ENCODE peak calls at places on chromosomes 12 and 14, in eight cellular contexts. One of them, this sample, is unnamed. For H3K9me3 and H3K4me1, the result is how much of the 10 kb centered on the place peaks cover.

GRCh38 chr14:77892381-77892871 is 92.5 kb downstream of the ADCK1 start:
- DNase-seq in psoas muscle: no peak
- DNase-seq in HepG2: no peak
- DNase-seq in GM23248: peak
- DNase-seq in CD8-positive, alpha-beta T cell: no peak
- DNase-seq in tibial artery: no peak
- DNase-seq in PC-3: peak
- DNase-seq in uterus: no peak
- DNase-seq in this sample: no peak

GRCh38 chr14:21367582-21368144 is 16.2 kb downstream of the SUPT16H start:
- DNase-seq in psoas muscle: no peak
- DNase-seq in HepG2: no peak
- DNase-seq in GM23248: no peak
- DNase-seq in CD8-positive, alpha-beta T cell: no peak
- DNase-seq in tibial artery: no peak
- DNase-seq in PC-3: no peak
- DNase-seq in uterus: no peak
- DNase-seq in this sample: no peak

GRCh38 chr12:71662861-71663560 is 637 bp downstream of the ZFC3H1 start:
- DNase-seq in psoas muscle: peak
- DNase-seq in HepG2: peak
- DNase-seq in GM23248: peak
- DNase-seq in CD8-positive, alpha-beta T cell: peak
- DNase-seq in tibial artery: peak
- DNase-seq in PC-3: peak
- DNase-seq in uterus: peak
- DNase-seq in this sample: no peak

GRCh38 chr14:75132374-75133086 is 5.7 kb upstream of the NEK9 start:
- DNase-seq in psoas muscle: no peak
- DNase-seq in HepG2: peak
- DNase-seq in GM23248: peak
- DNase-seq in CD8-positive, alpha-beta T cell: peak
- DNase-seq in tibial artery: no peak
- DNase-seq in PC-3: peak
- DNase-seq in uterus: peak
- DNase-seq in this sample: no peak

GRCh38 chr14:35688427-35688826 is 120.7 kb downstream of the RALGAPA1 start:
- DNase-seq in psoas muscle: no peak
- DNase-seq in HepG2: no peak
- DNase-seq in GM23248: no peak
- DNase-seq in CD8-positive, alpha-beta T cell: no peak
- DNase-seq in tibial artery: no peak
- DNase-seq in PC-3: no peak
- DNase-seq in uterus: no peak
- DNase-seq in this sample: no peak

GRCh38 chr12:51976376-51977160 is 25.1 kb downstream of the ACVR1B start:
- DNase-seq in psoas muscle: no peak
- DNase-seq in HepG2: peak
- DNase-seq in GM23248: peak
- DNase-seq in CD8-positive, alpha-beta T cell: no peak
- DNase-seq in tibial artery: no peak
- DNase-seq in PC-3: no peak
- DNase-seq in uterus: no peak
- DNase-seq in this sample: no peak

GRCh38 chr14:101221549-101222160 is 318.1 kb upstream of the RTL1 start:
- DNase-seq in psoas muscle: peak
- DNase-seq in HepG2: no peak
- DNase-seq in GM23248: no peak
- DNase-seq in CD8-positive, alpha-beta T cell: no peak
- DNase-seq in tibial artery: no peak
- DNase-seq in PC-3: no peak
- DNase-seq in uterus: no peak
- DNase-seq in this sample: peak

GRCh38 chr12:93668919-93669418 is 8.2 kb upstream of the CRADD start:
- DNase-seq in psoas muscle: no peak
- DNase-seq in HepG2: peak
- DNase-seq in GM23248: no peak
- DNase-seq in CD8-positive, alpha-beta T cell: no peak
- DNase-seq in tibial artery: no peak
- DNase-seq in PC-3: peak
- DNase-seq in uterus: no peak
- DNase-seq in this sample: no peak

GRCh38 chr14:88660056-88660455 is 97.2 kb downstream of the ZC3H14 start:
- DNase-seq in psoas muscle: no peak
- DNase-seq in HepG2: peak
- DNase-seq in GM23248: no peak
- DNase-seq in CD8-positive, alpha-beta T cell: no peak
- DNase-seq in tibial artery: no peak
- DNase-seq in PC-3: no peak
- DNase-seq in uterus: no peak
- DNase-seq in this sample: no peak

GRCh38 chr12:30753761-30754382 is 879 bp downstream of the CAPRIN2 start:
- DNase-seq in psoas muscle: no peak
- DNase-seq in HepG2: no peak
- DNase-seq in GM23248: peak
- DNase-seq in CD8-positive, alpha-beta T cell: no peak
- DNase-seq in tibial artery: no peak
- DNase-seq in PC-3: peak
- DNase-seq in uterus: no peak
- DNase-seq in this sample: peak

GRCh38 chr12:85725991-85726390 is 110.2 kb downstream of the RASSF9 start:
- DNase-seq in psoas muscle: no peak
- DNase-seq in HepG2: no peak
- DNase-seq in GM23248: peak
- DNase-seq in CD8-positive, alpha-beta T cell: no peak
- DNase-seq in tibial artery: no peak
- DNase-seq in PC-3: no peak
- DNase-seq in uterus: no peak
- DNase-seq in this sample: no peak

GRCh38 chr12:100574262-100575074 is 984 bp downstream of the GAS2L3 start:
- DNase-seq in psoas muscle: no peak
- DNase-seq in HepG2: no peak
- DNase-seq in GM23248: peak
- DNase-seq in CD8-positive, alpha-beta T cell: no peak
- DNase-seq in tibial artery: no peak
- DNase-seq in PC-3: peak
- DNase-seq in uterus: no peak
- DNase-seq in this sample: no peak

GRCh38 chr14:73250781-73251500 is 13.6 kb downstream of the PAPLN start:
- DNase-seq in psoas muscle: peak
- DNase-seq in HepG2: no peak
- DNase-seq in GM23248: no peak
- DNase-seq in CD8-positive, alpha-beta T cell: no peak
- DNase-seq in tibial artery: no peak
- DNase-seq in PC-3: no peak
- DNase-seq in uterus: no peak
- DNase-seq in this sample: no peak

GRCh38 chr14:58747181-58747580 is 109.4 kb downstream of the DACT1 start:
- DNase-seq in psoas muscle: no peak
- DNase-seq in HepG2: no peak
- DNase-seq in GM23248: peak
- DNase-seq in CD8-positive, alpha-beta T cell: no peak
- DNase-seq in tibial artery: peak
- DNase-seq in PC-3: peak
- DNase-seq in uterus: peak
- DNase-seq in this sample: no peak

GRCh38 chr12:75526655-75527511 is 15.5 kb upstream of the KRR1 start:
- DNase-seq in psoas muscle: no peak
- DNase-seq in HepG2: peak
- DNase-seq in GM23248: peak
- DNase-seq in CD8-positive, alpha-beta T cell: no peak
- DNase-seq in tibial artery: no peak
- DNase-seq in PC-3: peak
- DNase-seq in uterus: no peak
- DNase-seq in this sample: no peak

GRCh38 chr12:96889273-96889933 is 17.7 kb upstream of the NEDD1 start:
- DNase-seq in psoas muscle: no peak
- DNase-seq in HepG2: no peak
- DNase-seq in GM23248: peak
- DNase-seq in CD8-positive, alpha-beta T cell: no peak
- DNase-seq in tibial artery: no peak
- DNase-seq in PC-3: peak
- DNase-seq in uterus: no peak
- DNase-seq in this sample: no peak

GRCh38 chr12:112936927-112937326 is 1.3 kb upstream of the OAS3 start:
- DNase-seq in psoas muscle: no peak
- DNase-seq in HepG2: no peak
- DNase-seq in GM23248: no peak
- DNase-seq in CD8-positive, alpha-beta T cell: no peak
- DNase-seq in tibial artery: no peak
- DNase-seq in PC-3: peak
- DNase-seq in uterus: no peak
- DNase-seq in this sample: no peak

GRCh38 chr12:22993639-22994038 is 368.7 kb downstream of the ETNK1 start:
- DNase-seq in psoas muscle: no peak
- DNase-seq in HepG2: no peak
- DNase-seq in GM23248: no peak
- DNase-seq in CD8-positive, alpha-beta T cell: no peak
- DNase-seq in tibial artery: no peak
- DNase-seq in PC-3: no peak
- DNase-seq in uterus: no peak
- DNase-seq in this sample: no peak

GRCh38 chr14:35346738-35347322 is 54.6 kb downstream of the PSMA6 start:
- DNase-seq in psoas muscle: peak
- DNase-seq in HepG2: no peak
- DNase-seq in GM23248: no peak
- DNase-seq in CD8-positive, alpha-beta T cell: no peak
- DNase-seq in tibial artery: no peak
- DNase-seq in PC-3: no peak
- DNase-seq in uterus: no peak
- DNase-seq in this sample: no peak

GRCh38 chr14:92685784-92686355 is 62.6 kb downstream of the LGMN start:
- DNase-seq in psoas muscle: no peak
- DNase-seq in HepG2: no peak
- DNase-seq in GM23248: no peak
- DNase-seq in CD8-positive, alpha-beta T cell: no peak
- DNase-seq in tibial artery: no peak
- DNase-seq in PC-3: no peak
- DNase-seq in uterus: no peak
- DNase-seq in this sample: no peak

GRCh38 chr14:93936245-93936644 is 9.1 kb downstream of the FAM181A start:
- DNase-seq in psoas muscle: no peak
- DNase-seq in HepG2: no peak
- DNase-seq in GM23248: peak
- DNase-seq in CD8-positive, alpha-beta T cell: no peak
- DNase-seq in tibial artery: no peak
- DNase-seq in PC-3: peak
- DNase-seq in uterus: no peak
- DNase-seq in this sample: no peak

DNA sequence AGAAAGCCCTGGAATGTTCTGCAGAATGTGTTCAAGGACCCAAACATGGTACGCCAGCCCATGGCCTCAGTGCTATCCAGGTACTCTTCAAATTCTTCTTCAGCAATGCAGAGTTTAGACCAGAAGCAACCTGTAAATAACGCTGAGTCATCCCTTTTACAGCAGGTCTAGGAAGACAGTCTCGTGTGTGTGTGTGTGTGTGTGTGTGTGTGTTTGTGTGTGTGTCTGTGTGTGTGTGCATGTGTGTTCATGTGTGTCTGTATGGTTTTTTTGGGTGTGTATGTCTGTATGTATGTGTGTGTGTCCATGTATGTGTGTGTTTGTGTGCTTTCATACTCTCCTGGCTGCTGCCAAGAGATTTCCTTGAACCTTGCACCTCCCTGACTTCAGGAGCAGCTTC is 60.1 kb upstream of the RFX4 start:
- DNase-seq in psoas muscle: no peak
- DNase-seq in HepG2: no peak
- DNase-seq in GM23248: no peak
- DNase-seq in CD8-positive, alpha-beta T cell: no peak
- DNase-seq in tibial artery: no peak
- DNase-seq in PC-3: no peak
- DNase-seq in uterus: no peak
- DNase-seq in this sample: no peak
- H3K27ac ChIP-seq in psoas muscle: no peak
- H3K27ac ChIP-seq in HepG2: no peak
- H3K27ac ChIP-seq in GM23248: no peak
- H3K27ac ChIP-seq in CD8-positive, alpha-beta T cell: no peak
- H3K27ac ChIP-seq in tibial artery: no peak
- H3K27ac ChIP-seq in PC-3: no peak
- H3K27ac ChIP-seq in uterus: no peak
- H3K27ac ChIP-seq in this sample: no peak

GRCh38 chr14:39050389-39050788 is 52.6 kb downstream of the SEC23A start:
- DNase-seq in psoas muscle: no peak
- DNase-seq in HepG2: no peak
- DNase-seq in GM23248: peak
- DNase-seq in CD8-positive, alpha-beta T cell: no peak
- DNase-seq in tibial artery: no peak
- DNase-seq in PC-3: peak
- DNase-seq in uterus: no peak
- DNase-seq in this sample: no peak

GRCh38 chr14:39060818-39061437 is 42.1 kb downstream of the SEC23A start:
- DNase-seq in psoas muscle: no peak
- DNase-seq in HepG2: no peak
- DNase-seq in GM23248: no peak
- DNase-seq in CD8-positive, alpha-beta T cell: no peak
- DNase-seq in tibial artery: no peak
- DNase-seq in PC-3: no peak
- DNase-seq in uterus: no peak
- DNase-seq in this sample: no peak

GRCh38 chr14:39055786-39056474 is 47.1 kb downstream of the SEC23A start:
- DNase-seq in psoas muscle: no peak
- DNase-seq in HepG2: no peak
- DNase-seq in GM23248: no peak
- DNase-seq in CD8-positive, alpha-beta T cell: no peak
- DNase-seq in tibial artery: no peak
- DNase-seq in PC-3: no peak
- DNase-seq in uterus: no peak
- DNase-seq in this sample: no peak
- H3K9me3 ChIP-seq in psoas muscle: under half
- H3K9me3 ChIP-seq in HepG2: under half
- H3K9me3 ChIP-seq in GM23248: under half
- H3K9me3 ChIP-seq in CD8-positive, alpha-beta T cell: under half
- H3K9me3 ChIP-seq in tibial artery: under half
- H3K9me3 ChIP-seq in PC-3: under half
- H3K9me3 ChIP-seq in uterus: under half
- H3K9me3 ChIP-seq in this sample: under half

DNA sequence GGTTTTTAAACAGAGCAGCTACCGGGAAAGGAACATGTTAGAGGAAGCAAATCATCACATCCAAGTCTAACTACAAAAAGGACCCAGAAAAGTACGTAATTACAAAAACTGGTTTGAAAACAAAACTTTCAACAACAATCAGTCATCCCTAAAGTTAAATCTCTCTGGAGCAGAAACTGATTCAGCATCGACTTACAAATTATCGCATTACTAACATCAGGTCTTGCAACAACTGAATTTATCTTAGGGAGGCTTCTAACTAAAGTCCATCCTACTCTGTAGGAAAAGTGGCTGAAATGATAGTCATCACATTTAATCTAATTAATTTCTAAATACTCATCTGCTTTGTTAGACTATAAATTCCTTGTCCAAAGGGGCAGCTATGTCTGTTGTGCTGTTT is 136.9 kb downstream of the MED13L start:
- DNase-seq in psoas muscle: no peak
- DNase-seq in HepG2: no peak
- DNase-seq in GM23248: peak
- DNase-seq in CD8-positive, alpha-beta T cell: no peak
- DNase-seq in tibial artery: no peak
- DNase-seq in PC-3: no peak
- DNase-seq in uterus: no peak
- DNase-seq in this sample: no peak
- H3K4me1 ChIP-seq in psoas muscle: half or more
- H3K4me1 ChIP-seq in HepG2: under half
- H3K4me1 ChIP-seq in GM23248: half or more
- H3K4me1 ChIP-seq in CD8-positive, alpha-beta T cell: under half
- H3K4me1 ChIP-seq in tibial artery: half or more
- H3K4me1 ChIP-seq in PC-3: half or more
- H3K4me1 ChIP-seq in uterus: under half
- H3K4me1 ChIP-seq in this sample: half or more

GRCh38 chr12:68813242-68813593 is 5.2 kb downstream of the MDM2 start:
- DNase-seq in psoas muscle: no peak
- DNase-seq in HepG2: no peak
- DNase-seq in GM23248: no peak
- DNase-seq in CD8-positive, alpha-beta T cell: no peak
- DNase-seq in tibial artery: no peak
- DNase-seq in PC-3: no peak
- DNase-seq in uterus: no peak
- DNase-seq in this sample: no peak
- H3K27ac ChIP-seq in psoas muscle: no peak
- H3K27ac ChIP-seq in HepG2: no peak
- H3K27ac ChIP-seq in GM23248: no peak
- H3K27ac ChIP-seq in CD8-positive, alpha-beta T cell: no peak
- H3K27ac ChIP-seq in tibial artery: no peak
- H3K27ac ChIP-seq in PC-3: no peak
- H3K27ac ChIP-seq in uterus: no peak
- H3K27ac ChIP-seq in this sample: peak

This sample was measured in vagina.